ENCODE peak calls at places on chromosomes 3 and 15, in ten cellular contexts. One of them, this sample, is unnamed. For H3K36me3, the result is how much of the 10 kb centered on the place peaks cover.

GRCh38 chr3:66885326-66886000 is 112.6 kb upstream of the KBTBD8 start:
- DNase-seq in transverse colon: no peak
- DNase-seq in colonic mucosa: no peak
- DNase-seq in tibial artery: no peak
- DNase-seq in ovary: no peak
- DNase-seq in psoas muscle: no peak
- DNase-seq in esophagus squamous epithelium: no peak
- DNase-seq in testis: no peak
- DNase-seq in astrocyte: peak
- DNase-seq in kidney: no peak
- DNase-seq in this sample: no peak

GRCh38 chr15:70200511-70200991 is 102.8 kb upstream of the TLE3 start:
- DNase-seq in transverse colon: no peak
- DNase-seq in colonic mucosa: no peak
- DNase-seq in tibial artery: peak
- DNase-seq in ovary: no peak
- DNase-seq in psoas muscle: peak
- DNase-seq in esophagus squamous epithelium: no peak
- DNase-seq in testis: no peak
- DNase-seq in astrocyte: no peak
- DNase-seq in kidney: no peak
- DNase-seq in this sample: no peak

GRCh38 chr3:127218457-127218922 is 25.6 kb downstream of the PRR23E start:
- DNase-seq in transverse colon: no peak
- DNase-seq in colonic mucosa: peak
- DNase-seq in tibial artery: no peak
- DNase-seq in ovary: no peak
- DNase-seq in psoas muscle: no peak
- DNase-seq in esophagus squamous epithelium: no peak
- DNase-seq in testis: no peak
- DNase-seq in astrocyte: no peak
- DNase-seq in kidney: no peak
- DNase-seq in this sample: no peak

GRCh38 chr3:184338538-184338945 is 1.1 kb downstream of the FAM131A start:
- DNase-seq in transverse colon: peak
- DNase-seq in colonic mucosa: no peak
- DNase-seq in tibial artery: peak
- DNase-seq in ovary: peak
- DNase-seq in psoas muscle: peak
- DNase-seq in esophagus squamous epithelium: no peak
- DNase-seq in testis: peak
- DNase-seq in astrocyte: peak
- DNase-seq in kidney: peak
- DNase-seq in this sample: no peak

GRCh38 chr3:175266993-175267960 is 408.1 kb downstream of the NAALADL2 start:
- DNase-seq in transverse colon: no peak
- DNase-seq in colonic mucosa: no peak
- DNase-seq in tibial artery: no peak
- DNase-seq in ovary: no peak
- DNase-seq in psoas muscle: no peak
- DNase-seq in esophagus squamous epithelium: no peak
- DNase-seq in testis: no peak
- DNase-seq in astrocyte: peak
- DNase-seq in kidney: no peak
- DNase-seq in this sample: no peak

GRCh38 chr15:55218068-55218467 is 21.3 kb upstream of the RSL24D1 start:
- DNase-seq in transverse colon: no peak
- DNase-seq in colonic mucosa: no peak
- DNase-seq in tibial artery: no peak
- DNase-seq in ovary: no peak
- DNase-seq in psoas muscle: no peak
- DNase-seq in esophagus squamous epithelium: no peak
- DNase-seq in testis: no peak
- DNase-seq in astrocyte: no peak
- DNase-seq in kidney: no peak
- DNase-seq in this sample: no peak

GRCh38 chr3:23487015-23487414 is 283.9 kb downstream of the UBE2E2 start:
- DNase-seq in transverse colon: no peak
- DNase-seq in colonic mucosa: no peak
- DNase-seq in tibial artery: no peak
- DNase-seq in ovary: no peak
- DNase-seq in psoas muscle: no peak
- DNase-seq in esophagus squamous epithelium: no peak
- DNase-seq in testis: no peak
- DNase-seq in astrocyte: no peak
- DNase-seq in kidney: no peak
- DNase-seq in this sample: no peak

GRCh38 chr15:78243491-78243941 is 9.2 kb upstream of the ACSBG1 start:
- DNase-seq in transverse colon: peak
- DNase-seq in colonic mucosa: peak
- DNase-seq in tibial artery: no peak
- DNase-seq in ovary: peak
- DNase-seq in psoas muscle: peak
- DNase-seq in esophagus squamous epithelium: no peak
- DNase-seq in testis: peak
- DNase-seq in astrocyte: peak
- DNase-seq in kidney: peak
- DNase-seq in this sample: no peak

GRCh38 chr3:161474139-161474538 is 22.5 kb upstream of the OTOL1 start:
- DNase-seq in transverse colon: no peak
- DNase-seq in colonic mucosa: no peak
- DNase-seq in tibial artery: no peak
- DNase-seq in ovary: no peak
- DNase-seq in psoas muscle: no peak
- DNase-seq in esophagus squamous epithelium: no peak
- DNase-seq in testis: no peak
- DNase-seq in astrocyte: no peak
- DNase-seq in kidney: no peak
- DNase-seq in this sample: no peak

GRCh38 chr15:45393851-45394250 is 15.5 kb upstream of the GATM start:
- DNase-seq in transverse colon: no peak
- DNase-seq in colonic mucosa: no peak
- DNase-seq in tibial artery: no peak
- DNase-seq in ovary: no peak
- DNase-seq in psoas muscle: no peak
- DNase-seq in esophagus squamous epithelium: no peak
- DNase-seq in testis: no peak
- DNase-seq in astrocyte: no peak
- DNase-seq in kidney: no peak
- DNase-seq in this sample: peak

GRCh38 chr3:133939496-133939835 is 43.8 kb upstream of the RAB6B start:
- DNase-seq in transverse colon: no peak
- DNase-seq in colonic mucosa: no peak
- DNase-seq in tibial artery: no peak
- DNase-seq in ovary: no peak
- DNase-seq in psoas muscle: no peak
- DNase-seq in esophagus squamous epithelium: no peak
- DNase-seq in testis: no peak
- DNase-seq in astrocyte: no peak
- DNase-seq in kidney: no peak
- DNase-seq in this sample: no peak

GRCh38 chr3:133943639-133944131 is 48.0 kb upstream of the RAB6B start:
- DNase-seq in transverse colon: no peak
- DNase-seq in colonic mucosa: peak
- DNase-seq in tibial artery: peak
- DNase-seq in ovary: no peak
- DNase-seq in psoas muscle: no peak
- DNase-seq in esophagus squamous epithelium: no peak
- DNase-seq in testis: peak
- DNase-seq in astrocyte: peak
- DNase-seq in kidney: peak
- DNase-seq in this sample: no peak

GRCh38 chr3:133940536-133940935 is 44.9 kb upstream of the RAB6B start:
- DNase-seq in transverse colon: no peak
- DNase-seq in colonic mucosa: no peak
- DNase-seq in tibial artery: peak
- DNase-seq in ovary: no peak
- DNase-seq in psoas muscle: no peak
- DNase-seq in esophagus squamous epithelium: no peak
- DNase-seq in testis: no peak
- DNase-seq in astrocyte: no peak
- DNase-seq in kidney: peak
- DNase-seq in this sample: no peak

GRCh38 chr3:133942761-133943535 is 47.3 kb upstream of the RAB6B start:
- DNase-seq in transverse colon: no peak
- DNase-seq in colonic mucosa: no peak
- DNase-seq in tibial artery: peak
- DNase-seq in ovary: no peak
- DNase-seq in psoas muscle: no peak
- DNase-seq in esophagus squamous epithelium: no peak
- DNase-seq in testis: no peak
- DNase-seq in astrocyte: no peak
- DNase-seq in kidney: peak
- DNase-seq in this sample: peak

GRCh38 chr3:133941390-133941789 is 45.7 kb upstream of the RAB6B start:
- DNase-seq in transverse colon: no peak
- DNase-seq in colonic mucosa: no peak
- DNase-seq in tibial artery: peak
- DNase-seq in ovary: no peak
- DNase-seq in psoas muscle: no peak
- DNase-seq in esophagus squamous epithelium: no peak
- DNase-seq in testis: no peak
- DNase-seq in astrocyte: peak
- DNase-seq in kidney: peak
- DNase-seq in this sample: no peak
- TF ChIP-seq CTCF in transverse colon: no peak
- TF ChIP-seq CTCF in colonic mucosa: no peak
- TF ChIP-seq CTCF in tibial artery: no peak
- TF ChIP-seq CTCF in ovary: no peak
- TF ChIP-seq CTCF in psoas muscle: no peak
- TF ChIP-seq CTCF in esophagus squamous epithelium: no peak
- TF ChIP-seq CTCF in testis: no peak
- TF ChIP-seq CTCF in astrocyte: no peak
- TF ChIP-seq CTCF in kidney: no peak
- TF ChIP-seq CTCF in this sample: no peak

DNA sequence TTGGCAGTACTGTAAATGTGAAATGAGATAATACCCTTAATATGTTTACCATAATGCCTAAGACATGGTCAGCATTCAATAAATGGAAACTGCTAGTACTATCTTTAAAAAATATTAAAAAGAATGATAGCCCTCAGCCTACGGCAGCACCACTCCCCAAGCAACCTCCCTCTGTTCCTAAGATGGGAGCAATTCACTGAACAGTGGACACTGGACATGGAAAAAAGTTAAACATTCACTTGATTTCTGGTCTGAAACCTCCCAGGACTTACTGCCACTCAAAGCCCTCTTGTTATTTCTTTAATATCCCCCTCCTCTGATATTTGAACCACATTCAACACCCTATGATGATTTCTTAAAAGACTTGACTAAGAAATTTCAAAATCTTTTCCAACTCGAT is 27.0 kb downstream of the NEK4 start:
- DNase-seq in transverse colon: no peak
- DNase-seq in colonic mucosa: no peak
- DNase-seq in tibial artery: no peak
- DNase-seq in ovary: no peak
- DNase-seq in psoas muscle: no peak
- DNase-seq in esophagus squamous epithelium: no peak
- DNase-seq in testis: no peak
- DNase-seq in astrocyte: no peak
- DNase-seq in kidney: no peak
- DNase-seq in this sample: no peak
- H3K36me3 ChIP-seq in transverse colon: half or more
- H3K36me3 ChIP-seq in colonic mucosa: under half
- H3K36me3 ChIP-seq in tibial artery: half or more
- H3K36me3 ChIP-seq in ovary: under half
- H3K36me3 ChIP-seq in psoas muscle: half or more
- H3K36me3 ChIP-seq in esophagus squamous epithelium: under half
- H3K36me3 ChIP-seq in testis: under half
- H3K36me3 ChIP-seq in astrocyte: under half
- H3K36me3 ChIP-seq in kidney: under half
- H3K36me3 ChIP-seq in this sample: under half

GRCh38 chr3:141643391-141643790 is 94.7 kb upstream of the RNF7 start:
- DNase-seq in transverse colon: no peak
- DNase-seq in colonic mucosa: no peak
- DNase-seq in tibial artery: no peak
- DNase-seq in ovary: no peak
- DNase-seq in psoas muscle: no peak
- DNase-seq in esophagus squamous epithelium: no peak
- DNase-seq in testis: no peak
- DNase-seq in astrocyte: peak
- DNase-seq in kidney: no peak
- DNase-seq in this sample: no peak

GRCh38 chr3:141646760-141647561 is 91.1 kb upstream of the RNF7 start:
- DNase-seq in transverse colon: peak
- DNase-seq in colonic mucosa: peak
- DNase-seq in tibial artery: no peak
- DNase-seq in ovary: peak
- DNase-seq in psoas muscle: no peak
- DNase-seq in esophagus squamous epithelium: no peak
- DNase-seq in testis: peak
- DNase-seq in astrocyte: no peak
- DNase-seq in kidney: no peak
- DNase-seq in this sample: peak

GRCh38 chr3:141647562-141647915 is 90.6 kb upstream of the RNF7 start:
- DNase-seq in transverse colon: no peak
- DNase-seq in colonic mucosa: no peak
- DNase-seq in tibial artery: no peak
- DNase-seq in ovary: no peak
- DNase-seq in psoas muscle: no peak
- DNase-seq in esophagus squamous epithelium: no peak
- DNase-seq in testis: no peak
- DNase-seq in astrocyte: no peak
- DNase-seq in kidney: no peak
- DNase-seq in this sample: no peak

GRCh38 chr3:141643816-141644215 is 94.3 kb upstream of the RNF7 start:
- DNase-seq in transverse colon: no peak
- DNase-seq in colonic mucosa: no peak
- DNase-seq in tibial artery: no peak
- DNase-seq in ovary: no peak
- DNase-seq in psoas muscle: no peak
- DNase-seq in esophagus squamous epithelium: no peak
- DNase-seq in testis: no peak
- DNase-seq in astrocyte: no peak
- DNase-seq in kidney: no peak
- DNase-seq in this sample: no peak

DNA sequence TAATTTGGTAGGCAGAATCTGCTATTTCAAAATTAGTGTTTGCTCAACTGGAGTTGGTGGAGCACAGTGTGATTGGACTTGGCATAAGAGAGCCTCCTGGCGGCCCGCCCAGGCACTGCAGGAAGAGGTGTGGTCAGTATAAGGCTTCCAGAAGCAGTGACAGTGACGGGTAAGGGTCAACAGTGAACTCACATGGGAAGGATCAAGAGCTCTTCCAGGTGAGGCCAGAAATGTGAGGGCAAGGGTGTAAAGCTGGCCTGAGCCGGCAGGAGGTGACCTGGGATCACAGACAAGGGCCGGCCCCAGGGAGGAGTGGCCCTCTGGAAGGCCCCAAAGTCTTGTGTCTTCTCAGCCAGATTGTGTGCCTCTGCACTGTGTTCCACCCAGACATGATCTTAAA is 93.2 kb upstream of the RNF7 start:
- DNase-seq in transverse colon: peak
- DNase-seq in colonic mucosa: peak
- DNase-seq in tibial artery: peak
- DNase-seq in ovary: peak
- DNase-seq in psoas muscle: peak
- DNase-seq in esophagus squamous epithelium: peak
- DNase-seq in testis: peak
- DNase-seq in astrocyte: no peak
- DNase-seq in kidney: peak
- DNase-seq in this sample: peak
- TF ChIP-seq CTCF in transverse colon: peak
- TF ChIP-seq CTCF in colonic mucosa: peak
- TF ChIP-seq CTCF in tibial artery: peak
- TF ChIP-seq CTCF in ovary: no peak
- TF ChIP-seq CTCF in psoas muscle: peak
- TF ChIP-seq CTCF in esophagus squamous epithelium: peak
- TF ChIP-seq CTCF in testis: peak
- TF ChIP-seq CTCF in astrocyte: peak
- TF ChIP-seq CTCF in kidney: peak
- TF ChIP-seq CTCF in this sample: peak

GRCh38 chr3:194407423-194407822 is 8.4 kb upstream of the GP5 start:
- DNase-seq in transverse colon: no peak
- DNase-seq in colonic mucosa: no peak
- DNase-seq in tibial artery: no peak
- DNase-seq in ovary: no peak
- DNase-seq in psoas muscle: no peak
- DNase-seq in esophagus squamous epithelium: no peak
- DNase-seq in testis: no peak
- DNase-seq in astrocyte: peak
- DNase-seq in kidney: no peak
- DNase-seq in this sample: no peak
- H3K36me3 ChIP-seq in transverse colon: under half
- H3K36me3 ChIP-seq in colonic mucosa: under half
- H3K36me3 ChIP-seq in tibial artery: under half
- H3K36me3 ChIP-seq in ovary: under half
- H3K36me3 ChIP-seq in psoas muscle: half or more
- H3K36me3 ChIP-seq in esophagus squamous epithelium: under half
- H3K36me3 ChIP-seq in testis: under half
- H3K36me3 ChIP-seq in astrocyte: under half
- H3K36me3 ChIP-seq in kidney: under half
- H3K36me3 ChIP-seq in this sample: under half

This sample was measured in Caco-2.